ENCODE peak calls at places on chromosomes 16 and 17, in four cellular contexts. P, U, O and N are unnamed samples.

GRCh38 chr17:15406081-15406480 is 61.3 kb downstream of the CDRT4 start:
- DNase-seq in P (no peak), U (no peak), O (no peak), N (no peak)

GRCh38 chr17:59825533-59826316 is 67.0 kb downstream of the TUBD1 start:
- DNase-seq in O (no peak), U (no peak), P (no peak), N (no peak)

GRCh38 chr16:87044829-87045228 is 272.4 kb downstream of the C16orf95 start:
- DNase-seq in O (no peak), P (no peak), U (no peak), N (no peak)

GRCh38 chr16:31251435-31251834 is 8.3 kb upstream of the ITGAM start:
- DNase-seq in U (no peak), P (no peak), O (no peak), N (no peak)

GRCh38 chr17:77831497-77832179 is 126.9 kb upstream of the TNRC6C start:
- DNase-seq in U (peak), P (no peak), O (peak), N (no peak)

GRCh38 chr16:75580-76501 is 2.2 kb upstream of the MPG start:
- DNase-seq in O (peak), U (no peak), P (no peak), N (no peak)

GRCh38 chr16:67277294-67277998 is 1.9 kb upstream of the PLEKHG4 start:
- DNase-seq in P (no peak), O (peak), U (peak), N (no peak)

GRCh38 chr17:58303981-58304734 is 23.4 kb upstream of the MPO start:
- DNase-seq in U (no peak), P (peak), O (peak), N (peak)

GRCh38 chr16:8931864-8932263 is 31.8 kb downstream of the USP7 start:
- DNase-seq in P (no peak), O (no peak), U (peak), N (peak)

GRCh38 chr17:69918164-69918563 is 156.9 kb upstream of the KCNJ16 start:
- DNase-seq in U (no peak), P (no peak), O (no peak), N (no peak)

GRCh38 chr16:86942469-86943175 is 364.3 kb downstream of the FOXL1 start:
- DNase-seq in U (no peak), O (no peak), P (no peak), N (no peak)

GRCh38 chr17:66270106-66270505 is 32.3 kb upstream of the PRKCA start:
- DNase-seq in P (no peak), O (no peak), U (no peak), N (no peak)